ENCODE peak calls at places on chromosomes 7 and 10, in four cellular contexts. R is naive thymus-derived CD4-positive, alpha-beta T cell; D is cardiac muscle cell; Y is mammary epithelial cell. U is an unnamed sample. For H3K4me1, the result is how much of the 10 kb centered on the place peaks cover.

GRCh38 chr7:101545441-101546190 is 83.5 kb downstream of the MYL10 start:
- DNase-seq in R (no peak), Y (no peak), D (no peak), U (no peak)

GRCh38 chr7:129401228-129401967 is 32.8 kb upstream of the STRIP2 start:
- DNase-seq in D (no peak), Y (peak), R (no peak), U (no peak)

GRCh38 chr7:91953618-91954017 is 13.0 kb downstream of the AKAP9 start:
- DNase-seq in D (peak), R (no peak), Y (peak), U (no peak)

GRCh38 chr10:97037365-97038361 is 148.1 kb downstream of the SLIT1 start:
- DNase-seq in D (peak), Y (peak), R (peak), U (peak)

GRCh38 chr10:49592726-49593563 is 17.2 kb upstream of the SLC18A3 start:
- DNase-seq in D (peak), R (peak), Y (peak), U (no peak)

GRCh38 chr10:104128214-104128613 is 6.2 kb downstream of the SFR1 start:
- DNase-seq in Y (peak), R (no peak), D (peak), U (peak)

GRCh38 chr7:66204822-66205735 is at the start of gene TPST1:
- DNase-seq in R (peak), Y (peak), D (peak), U (peak)

GRCh38 chr10:124741281-124741921 is 2.8 kb downstream of the FAM53B start:
- DNase-seq in D (peak), Y (peak), R (peak), U (no peak)

GRCh38 chr7:73341877-73342276 is 13.9 kb downstream of the FKBP6 start:
- DNase-seq in R (no peak), D (peak), Y (peak), U (no peak)

GRCh38 chr10:49265885-49266284 is 33.1 kb upstream of the C10orf71 start:
- DNase-seq in D (no peak), Y (no peak), R (no peak), U (no peak)

GRCh38 chr7:142711196-142711595 is 38.1 kb upstream of the PRSS1 start:
- DNase-seq in D (no peak), Y (no peak), R (no peak), U (no peak)

GRCh38 chr10:100146875-100147665 is 38.8 kb downstream of the ERLIN1 start:
- DNase-seq in Y (no peak), R (no peak), D (peak), U (no peak)

GRCh38 chr7:4102231-4102841 is 579.8 kb upstream of the FOXK1 start:
- DNase-seq in Y (no peak), D (no peak), R (no peak), U (no peak)

DNA sequence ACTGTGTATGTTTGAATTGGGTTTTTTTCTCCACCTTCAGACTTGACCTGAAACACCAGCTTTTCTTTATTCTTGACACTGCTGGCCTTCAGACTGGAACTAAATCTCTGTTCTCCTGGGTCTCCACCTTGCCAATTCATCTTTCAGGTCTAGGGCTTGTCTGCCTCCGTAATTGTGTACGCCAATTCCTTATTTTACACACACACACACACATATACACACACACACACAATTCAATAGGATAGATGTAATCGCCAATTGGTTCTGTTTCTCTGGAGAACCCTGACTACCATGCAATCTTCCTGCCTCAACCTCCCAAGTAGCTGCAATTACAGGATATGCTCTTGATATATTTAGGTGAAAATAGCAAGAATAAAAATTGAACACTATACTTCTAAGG is 6.7 kb upstream of the VCL start:
- DNase-seq in R (no peak), Y (no peak), D (no peak), U (no peak)
- H3K4me1 ChIP-seq in R (under half), Y (under half), D (under half), U (under half)

GRCh38 chr10:89643812-89644690 is 991 bp downstream of the PANK1 start:
- DNase-seq in Y (peak), D (peak), R (peak), U (peak)

GRCh38 chr10:89642193-89642592 is 2.8 kb downstream of the PANK1 start:
- DNase-seq in R (no peak), D (no peak), Y (no peak), U (no peak)

GRCh38 chr10:89644691-89644966 is 413 bp downstream of the PANK1 start:
- DNase-seq in R (no peak), D (no peak), Y (no peak), U (no peak)

GRCh38 chr10:89644967-89645741 is at the start of gene PANK1:
- DNase-seq in R (peak), D (peak), Y (peak), U (peak)

GRCh38 chr10:89643431-89643811 is 1.6 kb downstream of the PANK1 start:
- DNase-seq in Y (no peak), D (no peak), R (no peak), U (no peak)
- H3K4me1 ChIP-seq in Y (under half), D (under half), R (under half), U (under half)

DNA sequence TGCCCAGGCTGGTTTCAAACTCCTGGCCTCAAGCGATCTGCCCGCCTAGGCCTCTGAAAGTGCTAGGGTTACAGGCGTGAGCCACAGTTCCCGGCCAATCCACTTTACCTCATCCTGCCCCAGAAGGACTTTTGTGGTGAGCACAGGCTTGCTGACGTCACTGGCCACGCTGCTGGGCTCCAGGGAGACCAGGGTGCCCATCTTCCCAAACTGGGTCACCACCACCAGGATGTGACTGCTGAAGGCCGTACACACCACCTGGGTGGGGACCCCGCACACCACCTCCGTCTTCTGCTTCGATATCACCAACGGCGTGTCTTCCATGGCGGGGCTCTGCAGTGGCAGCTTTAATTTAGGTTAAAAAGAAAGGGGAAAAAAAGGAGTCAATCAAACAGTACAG is 816 bp downstream of the PSMG3 start:
- DNase-seq in D (peak), Y (peak), R (no peak), U (no peak)
- H3K4me1 ChIP-seq in D (under half), Y (under half), R (under half), U (under half)

GRCh38 chr7:113770146-113770738 is 148.6 kb downstream of the PPP1R3A start:
- DNase-seq in R (no peak), Y (no peak), D (no peak), U (no peak)

GRCh38 chr7:113768256-113768847 is 150.5 kb downstream of the PPP1R3A start:
- DNase-seq in Y (no peak), R (no peak), D (no peak), U (no peak)

GRCh38 chr7:113763226-113763625 is 155.6 kb downstream of the PPP1R3A start:
- DNase-seq in R (no peak), D (no peak), Y (no peak), U (peak)

GRCh38 chr7:113764401-113765035 is 154.3 kb downstream of the PPP1R3A start:
- DNase-seq in Y (peak), D (no peak), R (no peak), U (peak)
- H3K4me1 ChIP-seq in Y (under half), D (under half), R (under half), U (under half)

GRCh38 chr7:111953611-111954010 is 252.6 kb downstream of the DOCK4 start:
- DNase-seq in R (no peak), D (peak), Y (peak), U (peak)
- H3K4me1 ChIP-seq in R (under half), D (under half), Y (under half), U (under half)

GRCh38 chr7:2198206-2198605 is 34.5 kb downstream of the MAD1L1 start:
- DNase-seq in Y (no peak), D (no peak), R (no peak), U (no peak)
- H3K4me1 ChIP-seq in Y (under half), D (under half), R (under half), U (under half)

U was measured in foreskin keratinocyte.